ENCODE peak calls at places on chromosomes 4 and X, in six cellular contexts. E, U, Z, L, D and P are unnamed samples.

GRCh38 chrX:15702488-15703371 is 35.3 kb upstream of the CA5B start:
- DNase-seq in E (no peak), U (no peak), Z (no peak), L (no peak), D (no peak), P (no peak)

GRCh38 chrX:16946971-16947562 is 609 bp downstream of the REPS2 start:
- DNase-seq in E (peak; percentile 53), U (peak; percentile 14), Z (peak; percentile 17), L (peak; percentile 21), D (peak; percentile 26), P (no peak)

GRCh38 chr4:103443324-103443723 is 245.2 kb upstream of the CENPE start:
- DNase-seq in E (no peak), U (no peak), Z (no peak), L (no peak), D (no peak), P (no peak)

GRCh38 chr4:185183622-185184281 is 20.0 kb downstream of the CFAP97 start:
- DNase-seq in E (no peak), U (peak; percentile 67), Z (peak; percentile 76), L (peak; percentile 83), D (peak; percentile 89), P (peak; percentile 93)

GRCh38 chr4:151641167-151641566 is 119.6 kb downstream of the GATB start:
- DNase-seq in E (no peak), U (no peak), Z (no peak), L (no peak), D (no peak), P (peak; percentile 84)

GRCh38 chr4:38188136-38188535 is 227.9 kb downstream of the PTTG2 start:
- DNase-seq in E (no peak), U (no peak), Z (no peak), L (no peak), D (no peak), P (no peak)

GRCh38 chr4:81736324-81736723 is 264.6 kb upstream of the RASGEF1B start:
- DNase-seq in E (no peak), U (no peak), Z (no peak), L (no peak), D (no peak), P (no peak)

GRCh38 chrX:132022115-132022862 is 813 bp upstream of the STK26 start:
- DNase-seq in E (peak; percentile 14), U (no peak), Z (peak; percentile 67), L (no peak), D (no peak), P (no peak)

GRCh38 chr4:6449746-6450369 is 22.6 kb downstream of the PPP2R2C start:
- DNase-seq in E (no peak), U (no peak), Z (no peak), L (no peak), D (no peak), P (no peak)